ENCODE peak calls at places on chromosomes 16 and 17, in four cellular contexts. R, E, O and S are unnamed samples.

GRCh38 chr17:73103661-73104335 is 11.3 kb upstream of the SLC39A11 start:
- DNase-seq in R (no peak), E (no peak), O (peak), S (no peak)

GRCh38 chr17:76986318-76986717 is 118.1 kb downstream of the MGAT5B start:
- DNase-seq in R (no peak), E (no peak), O (no peak), S (no peak)

GRCh38 chr16:10741844-10742243 is 1.8 kb upstream of the NUBP1 start:
- DNase-seq in R (no peak), E (no peak), O (no peak), S (no peak)

GRCh38 chr17:43383826-43384475 is 14.8 kb upstream of the ARL4D start:
- DNase-seq in R (no peak), E (no peak), O (no peak), S (no peak)

GRCh38 chr17:38702900-38703741 is 2.0 kb upstream of the MLLT6 start:
- DNase-seq in R (peak), E (peak), O (no peak), S (no peak)

GRCh38 chr16:54171855-54172537 is 114.6 kb downstream of the IRX3 start:
- DNase-seq in R (no peak), E (no peak), O (peak), S (no peak)

GRCh38 chr16:54432481-54433229 is 146.1 kb upstream of the IRX3 start:
- DNase-seq in R (no peak), E (no peak), O (no peak), S (no peak)

GRCh38 chr16:87392823-87393679 is 915 bp downstream of the MAP1LC3B start:
- DNase-seq in R (peak), E (no peak), O (no peak), S (peak)

GRCh38 chr16:1548234-1548633 is 14.8 kb downstream of the TMEM204 start:
- DNase-seq in R (no peak), E (no peak), O (no peak), S (no peak)

GRCh38 chr16:31357324-31358156 is 2.6 kb downstream of the ITGAX start:
- DNase-seq in R (no peak), E (no peak), O (no peak), S (peak)

GRCh38 chr17:76307966-76308338 is at the start of gene QRICH2:
- DNase-seq in R (no peak), E (no peak), O (no peak), S (no peak)

GRCh38 chr17:74987909-74988711 is 678 bp downstream of the CDR2L start:
- DNase-seq in R (no peak), E (no peak), O (peak), S (no peak)

GRCh38 chr17:78124081-78124835 is 4.3 kb downstream of the TMC6 start:
- DNase-seq in R (no peak), E (no peak), O (no peak), S (no peak)

GRCh38 chr17:55427587-55427882 is 5.9 kb upstream of the MMD start:
- DNase-seq in R (no peak), E (no peak), O (no peak), S (no peak)

GRCh38 chr16:74732951-74733350 is 32.3 kb upstream of the MLKL start:
- DNase-seq in R (no peak), E (no peak), O (no peak), S (no peak)

GRCh38 chr17:81028506-81028858 is 6.5 kb upstream of the BAIAP2 start:
- DNase-seq in R (no peak), E (no peak), O (no peak), S (no peak)

GRCh38 chr17:82835766-82836512 is 3.9 kb downstream of the ZNF750 start:
- DNase-seq in R (no peak), E (no peak), O (no peak), S (no peak)

GRCh38 chr16:81808933-81809480 is 29.9 kb downstream of the PLCG2 start:
- DNase-seq in R (no peak), E (no peak), O (no peak), S (no peak)

GRCh38 chr17:57107498-57108101 is 22.6 kb downstream of the AKAP1 start:
- DNase-seq in R (no peak), E (no peak), O (no peak), S (no peak)

GRCh38 chr16:23058576-23058975 is 90.7 kb downstream of the USP31 start:
- DNase-seq in R (no peak), E (no peak), O (no peak), S (no peak)

GRCh38 chr17:76266244-76266938 is 1.2 kb downstream of the UBALD2 start:
- DNase-seq in R (no peak), E (no peak), O (no peak), S (no peak)

GRCh38 chr17:20992987-20993862 is 49.6 kb downstream of the USP22 start:
- DNase-seq in R (peak), E (peak), O (peak), S (peak)

GRCh38 chr17:75153854-75154194 is 488 bp downstream of the JPT1 start:
- DNase-seq in R (no peak), E (peak), O (no peak), S (peak)

GRCh38 chr16:26598061-26598460 is 468.7 kb upstream of the C16orf82 start:
- DNase-seq in R (peak), E (peak), O (no peak), S (peak)

GRCh38 chr16:1082266-1082951 is 9.9 kb downstream of the SSTR5 start:
- DNase-seq in R (no peak), E (no peak), O (no peak), S (no peak)

GRCh38 chr17:78738245-78738644 is 43.8 kb downstream of the CYTH1 start:
- DNase-seq in R (no peak), E (no peak), O (no peak), S (no peak)

GRCh38 chr17:13508916-13509315 is 92.8 kb downstream of the HS3ST3A1 start:
- DNase-seq in R (no peak), E (no peak), O (no peak), S (no peak)

GRCh38 chr17:39455919-39456318 is 4.9 kb upstream of the MED1 start:
- DNase-seq in R (no peak), E (no peak), O (no peak), S (no peak)

GRCh38 chr17:20281860-20282259 is 185.5 kb downstream of the LGALS9B start:
- DNase-seq in R (no peak), E (no peak), O (no peak), S (no peak)

GRCh38 chr16:2473425-2473926 is 1.5 kb upstream of the TBC1D24 start:
- DNase-seq in R (no peak), E (no peak), O (no peak), S (peak)

GRCh38 chr17:30950669-30951399 is 20.0 kb upstream of the RNF135 start:
- DNase-seq in R (no peak), E (no peak), O (peak), S (no peak)